ENCODE peak calls at places on chromosomes 7 and 10, in eight cellular contexts. X is neural progenitor cell, J is lower lobe of right lung, R is psoas muscle, L is fibroblast of lung, N is transverse colon, A is lung, M is hepatocyte. S is an unnamed sample.

GRCh38 chr10:42935466-42935865 is 141.4 kb upstream of the RET start:
- DNase-seq in X (no peak), J (no peak), R (no peak), L (no peak), N (no peak), A (no peak), M (no peak), S (no peak)

GRCh38 chr10:46328853-46329689 is 42.3 kb downstream of the ANTXRL start:
- DNase-seq in X (no peak), J (no peak), R (no peak), L (no peak), N (no peak), A (no peak), M (no peak), S (no peak)

GRCh38 chr7:138097064-138097741 is 20.9 kb downstream of the AKR1D1 start:
- DNase-seq in X (peak; percentile 30), J (no peak), R (no peak), L (no peak), N (peak; percentile 45), A (no peak), M (peak; percentile 62), S (peak; percentile 39)

GRCh38 chr10:98467506-98468318 is 21.0 kb upstream of the HPS1 start:
- DNase-seq in X (peak; percentile 93), J (peak; percentile 77), R (peak; percentile 82), L (peak; percentile 89), N (peak; percentile 79), A (peak; percentile 81), M (peak; percentile 92), S (peak; percentile 64)

GRCh38 chr10:60413306-60414012 is 23.8 kb upstream of the ANK3 start:
- DNase-seq in X (no peak), J (no peak), R (no peak), L (no peak), N (no peak), A (no peak), M (no peak), S (peak; percentile 29)

GRCh38 chr10:53325073-53325472 is 552.5 kb upstream of the MBL2 start:
- DNase-seq in X (no peak), J (no peak), R (no peak), L (peak; percentile 13), N (no peak), A (no peak), M (no peak), S (no peak)

GRCh38 chr7:141463986-141464385 is 87.2 kb upstream of the AGK start:
- DNase-seq in X (no peak), J (no peak), R (no peak), L (no peak), N (no peak), A (no peak), M (no peak), S (no peak)

GRCh38 chr7:157875230-157876179 is 538.7 kb downstream of the DNAJB6 start:
- DNase-seq in X (peak; percentile 78), J (no peak), R (peak; percentile 59), L (no peak), N (no peak), A (no peak), M (peak; percentile 79), S (no peak)

GRCh38 chr7:31073486-31074383 is 21.6 kb downstream of the ADCYAP1R1 start:
- DNase-seq in X (no peak), J (peak; percentile 13), R (peak; percentile 57), L (no peak), N (no peak), A (no peak), M (no peak), S (no peak)

GRCh38 chr7:67453580-67453979 is 456.9 kb downstream of the TYW1 start:
- DNase-seq in X (no peak), J (no peak), R (no peak), L (no peak), N (no peak), A (no peak), M (no peak), S (no peak)

GRCh38 chr10:11176746-11177145 is 159.1 kb downstream of the CELF2 start:
- DNase-seq in X (no peak), J (no peak), R (no peak), L (no peak), N (peak; percentile 29), A (no peak), M (no peak), S (no peak)

GRCh38 chr10:66842867-66843266 is 83.0 kb upstream of the LRRTM3 start:
- DNase-seq in X (no peak), J (no peak), R (no peak), L (no peak), N (no peak), A (no peak), M (no peak), S (no peak)

GRCh38 chr7:157122800-157123495 is 15.8 kb upstream of the UBE3C start:
- DNase-seq in X (peak; percentile 55), J (no peak), R (no peak), L (no peak), N (no peak), A (no peak), M (no peak), S (no peak)

GRCh38 chr7:106820321-106821217 is 44.5 kb upstream of the PIK3CG start:
- DNase-seq in X (no peak), J (no peak), R (no peak), L (no peak), N (no peak), A (no peak), M (no peak), S (no peak)

GRCh38 chr10:74575912-74576311 is 250.5 kb upstream of the KAT6B start:
- DNase-seq in X (no peak), J (no peak), R (no peak), L (no peak), N (no peak), A (no peak), M (no peak), S (no peak)
- H3K4me1 ChIP-seq in X (no peaks in the 10 kb centered on the region), J (no peaks in the 10 kb centered on the region), R (no peaks in the 10 kb centered on the region), L (no peaks in the 10 kb centered on the region), N (no peaks in the 10 kb centered on the region), A (no peaks in the 10 kb centered on the region), M (no peaks in the 10 kb centered on the region), S (no peaks in the 10 kb centered on the region)

GRCh38 chr7:125670926-125671572 is 741.4 kb upstream of the POT1 start:
- DNase-seq in X (peak; percentile 50), J (no peak), R (no peak), L (peak; percentile 33), N (no peak), A (no peak), M (peak; percentile 34), S (no peak)
- TF ChIP-seq CTCF in X (peak; percentile 77), J (peak; percentile 46), R (peak; percentile 27), L (peak; percentile 46), N (peak; percentile 9), A (no peak), M (peak; percentile 71), S (peak; percentile 79)

GRCh38 chr10:127979017-127979416 is 72.1 kb downstream of the PTPRE start:
- DNase-seq in X (no peak), J (no peak), R (no peak), L (no peak), N (no peak), A (no peak), M (no peak), S (no peak)
- H3K27ac ChIP-seq in X (no peak overlapping the region), J (peak overlapping the region; percentile 76), R (no peak overlapping the region), L (no peak overlapping the region), N (peak overlapping the region; percentile 74), A (no peak overlapping the region), M (no peak overlapping the region), S (no peak overlapping the region)

GRCh38 chr7:126696639-126697038 is 556.1 kb downstream of the GRM8 start:
- DNase-seq in X (no peak), J (no peak), R (no peak), L (no peak), N (no peak), A (no peak), M (no peak), S (no peak)
- H3K4me1 ChIP-seq in X (peaks cover 3% of the 10 kb centered on the region), J (no peaks in the 10 kb centered on the region), R (no peaks in the 10 kb centered on the region), L (peaks cover 2% of the 10 kb centered on the region), N (no peaks in the 10 kb centered on the region), A (no peaks in the 10 kb centered on the region), M (no peaks in the 10 kb centered on the region), S (peaks cover 31% of the 10 kb centered on the region)

DNA sequence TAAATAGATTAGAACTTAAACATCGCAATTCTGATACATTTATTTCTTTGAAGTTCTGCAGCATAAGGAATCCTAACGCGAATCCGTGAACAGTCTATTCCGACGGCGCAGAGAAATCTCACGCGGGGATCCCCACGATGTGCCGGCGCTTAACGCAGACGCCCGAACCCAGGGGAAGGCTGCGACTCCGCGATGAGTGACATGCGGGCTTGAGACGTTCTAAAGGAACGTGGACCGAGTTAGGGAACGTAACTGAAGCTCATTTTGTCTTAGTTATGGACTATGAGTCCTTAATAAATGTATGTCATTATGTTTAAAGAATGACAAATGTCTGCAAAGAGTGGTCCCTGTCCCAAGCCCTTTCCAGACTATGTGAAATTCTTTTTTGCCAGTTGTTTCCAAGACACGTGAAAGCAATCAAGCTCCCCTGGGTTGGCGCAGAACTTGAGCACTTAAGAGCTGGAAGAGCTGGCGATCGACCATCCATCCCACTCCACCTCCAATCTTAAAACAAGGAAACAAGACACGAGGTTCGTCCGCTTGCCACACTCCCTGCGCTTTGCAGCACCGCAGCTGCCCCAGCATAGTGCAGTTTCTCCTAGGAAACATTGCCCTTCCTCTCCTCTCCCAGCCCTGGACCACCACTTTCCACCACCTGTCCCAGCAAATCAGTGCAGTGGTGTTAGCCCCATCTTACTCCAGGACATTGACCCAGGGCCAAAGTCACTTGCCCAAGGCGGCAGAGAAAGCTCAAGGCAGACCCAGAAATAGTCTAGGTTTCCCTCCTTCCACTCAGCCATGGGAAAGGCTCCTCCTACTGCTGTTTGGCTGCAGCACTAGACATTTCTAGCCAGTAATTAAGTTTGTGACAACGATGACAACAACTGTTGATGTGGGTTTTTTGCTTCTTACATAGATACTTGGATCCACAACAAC is 1.2 kb upstream of the PARD3 start:
- DNase-seq in X (peak; percentile 43), J (no peak), R (peak; percentile 56), L (peak; percentile 53), N (peak; percentile 36), A (no peak), M (peak; percentile 42), S (no peak)
- TF ChIP-seq CTCF in X (no peak), J (no peak), R (no peak), L (peak; percentile 23), N (no peak), A (no peak), M (peak; percentile 12), S (no peak)

S was measured in PC-9.